ENCODE peak calls at places on chromosomes 4 and X, in six cellular contexts. L is CD8-positive, alpha-beta memory T cell; K is caudate nucleus; F is stimulated activated CD8-positive, alpha-beta memory T cell treated with anti-CD3 and anti-CD28 coated beads, Interleukin-7, amount 100 ng/mL, for 24 hours; O is HFFc6; W is iPS-NIHi11. Z is an unnamed sample.
A peak's percentile ranks its signal among the peaks of the same experiment; 100 is the strongest.

GRCh38 chr4:2393353-2394270 is 24.8 kb downstream of the ZFYVE28 start:
- DNase-seq in K (no peak), F (no peak), O (no peak), L (no peak), W (peak; percentile 83), Z (no peak)

GRCh38 chr4:144699565-144699964 is 53.6 kb downstream of the HHIP start:
- DNase-seq in O (peak; percentile 5), L (no peak), W (no peak), K (no peak), F (no peak), Z (no peak)

GRCh38 chr4:2068198-2068470 is 9.0 kb downstream of the NAT8L start:
- DNase-seq in L (no peak), F (no peak), K (no peak), O (no peak), W (no peak), Z (no peak)

GRCh38 chrX:23819385-23820234 is 36.6 kb downstream of the SAT1 start:
- DNase-seq in W (no peak), O (no peak), F (no peak), K (no peak), L (no peak), Z (no peak)

GRCh38 chrX:101658661-101659477 is 781 bp downstream of the ARMCX2 start:
- DNase-seq in W (peak; percentile 85), O (no peak), K (peak; percentile 27), L (peak; percentile 42), F (peak; percentile 15), Z (no peak)

GRCh38 chr4:145566086-145566708 is 53.0 kb upstream of the MMAA start:
- DNase-seq in F (no peak), K (no peak), O (no peak), W (no peak), L (no peak), Z (no peak)

GRCh38 chr4:2338754-2339457 is 77.0 kb upstream of the MXD4 start:
- DNase-seq in L (no peak), K (no peak), F (no peak), O (no peak), W (no peak), Z (no peak)

GRCh38 chr4:182510836-182511235 is 267.6 kb downstream of the TENM3 start:
- DNase-seq in L (no peak), O (no peak), W (no peak), K (no peak), F (no peak), Z (no peak)

GRCh38 chr4:6338175-6338950 is 68.7 kb downstream of the WFS1 start:
- DNase-seq in L (no peak), O (no peak), F (no peak), K (no peak), W (no peak), Z (no peak)

GRCh38 chrX:95290455-95290854 is 1394.2 kb upstream of the DIAPH2 start:
- DNase-seq in L (no peak), K (no peak), F (no peak), O (no peak), W (peak; percentile 1), Z (peak; percentile 0)

GRCh38 chr4:83561381-83561780 is 25.5 kb downstream of the GPAT3 start:
- DNase-seq in F (no peak), O (peak; percentile 30), W (no peak), K (no peak), L (no peak), Z (no peak)

GRCh38 chr4:24770111-24770584 is 25.2 kb upstream of the SOD3 start:
- DNase-seq in W (no peak), L (no peak), K (no peak), O (peak; percentile 64), F (no peak), Z (no peak)

GRCh38 chrX:53340852-53341645 is 59.7 kb upstream of the IQSEC2 start:
- DNase-seq in O (no peak), W (no peak), L (no peak), K (no peak), F (no peak), Z (no peak)

GRCh38 chr4:140100771-140101170 is 53.2 kb downstream of the MAML3 start:
- DNase-seq in W (no peak), F (no peak), K (no peak), O (no peak), L (no peak), Z (no peak)

GRCh38 chr4:148116264-148116663 is 325.9 kb downstream of the NR3C2 start:
- DNase-seq in L (no peak), W (no peak), F (no peak), K (no peak), O (peak; percentile 23), Z (no peak)

GRCh38 chr4:4866833-4867744 is 7.6 kb downstream of the MSX1 start:
- DNase-seq in O (no peak), L (no peak), W (peak; percentile 79), F (no peak), K (no peak), Z (no peak)

GRCh38 chr4:71184195-71184781 is 154.5 kb upstream of the SLC4A4 start:
- DNase-seq in K (no peak), O (peak; percentile 42), W (peak; percentile 76), L (peak; percentile 15), F (no peak), Z (no peak)

GRCh38 chr4:88017516-88018302 is 10.3 kb downstream of the PKD2 start:
- DNase-seq in F (no peak), L (no peak), O (peak; percentile 96), W (no peak), K (no peak), Z (no peak)

GRCh38 chrX:100447563-100448397 is 37.7 kb upstream of the PCDH19 start:
- DNase-seq in O (peak; percentile 8), F (no peak), W (peak; percentile 72), L (no peak), K (peak; percentile 0), Z (peak; percentile 63)

GRCh38 chr4:185709802-185710486 is 102.0 kb downstream of the SORBS2 start:
- DNase-seq in L (no peak), W (no peak), F (no peak), K (no peak), O (peak; percentile 39), Z (no peak)

GRCh38 chr4:125837493-125838238 is 522.9 kb downstream of the FAT4 start:
- DNase-seq in K (no peak), O (no peak), W (no peak), L (no peak), F (no peak), Z (no peak)

GRCh38 chr4:8181119-8181518 is 18.0 kb upstream of the SH3TC1 start:
- DNase-seq in O (no peak), F (no peak), L (no peak), K (no peak), W (no peak), Z (no peak)

GRCh38 chr4:1746919-1747602 is 25.7 kb downstream of the TACC3 start:
- DNase-seq in W (no peak), F (no peak), L (no peak), O (no peak), K (no peak), Z (no peak)

GRCh38 chr4:125382995-125383394 is 68.2 kb downstream of the FAT4 start:
- DNase-seq in W (no peak), O (no peak), L (no peak), K (no peak), F (no peak), Z (no peak)

GRCh38 chrX:15854080-15854655 is 445 bp downstream of the AP1S2 start:
- DNase-seq in F (peak; percentile 3), W (peak; percentile 38), L (peak; percentile 25), O (peak; percentile 1), K (peak; percentile 35), Z (no peak)

GRCh38 chrX:118872102-118872566 is 48.5 kb downstream of the ZCCHC12 start:
- DNase-seq in K (no peak), F (no peak), L (no peak), O (peak; percentile 1), W (no peak), Z (no peak)

GRCh38 chr4:39353478-39354177 is 12.5 kb downstream of the RFC1 start:
- DNase-seq in K (no peak), O (peak; percentile 23), F (no peak), W (no peak), L (no peak), Z (no peak)

GRCh38 chr4:152357206-152357605 is 178.7 kb downstream of the FBXW7 start:
- DNase-seq in O (peak; percentile 28), F (no peak), K (no peak), L (no peak), W (no peak), Z (no peak)

GRCh38 chrX:13411496-13412207 is 91.8 kb upstream of the ATXN3L start:
- DNase-seq in K (no peak), W (no peak), F (no peak), O (no peak), L (no peak), Z (no peak)

GRCh38 chrX:37767438-37767837 is 12.4 kb upstream of the CYBB start:
- DNase-seq in F (no peak), L (no peak), K (no peak), W (no peak), O (no peak), Z (no peak)

GRCh38 chr4:110618091-110619000 is 4.5 kb downstream of the PITX2 start:
- DNase-seq in L (no peak), O (no peak), K (no peak), W (no peak), F (no peak), Z (peak; percentile 74)

GRCh38 chrX:41677661-41678060 is 11.1 kb upstream of the GPR34 start:
- DNase-seq in F (no peak), K (no peak), O (no peak), L (no peak), W (no peak), Z (no peak)

GRCh38 chr4:46124773-46125172 is 919 bp upstream of the GABRG1 start:
- DNase-seq in L (no peak), W (peak; percentile 43), F (no peak), K (peak; percentile 1), O (no peak), Z (peak; percentile 61)

GRCh38 chr4:181525641-181526040 is 717.6 kb upstream of the TENM3 start:
- DNase-seq in L (no peak), W (no peak), K (no peak), F (no peak), O (no peak), Z (no peak)

GRCh38 chrX:22135994-22136684 is 104.0 kb downstream of the PHEX start:
- DNase-seq in K (no peak), L (no peak), O (peak; percentile 39), W (peak; percentile 21), F (no peak), Z (no peak)

GRCh38 chr4:53314257-53314656 is 51.6 kb downstream of the SCFD2 start:
- DNase-seq in K (no peak), O (no peak), L (no peak), W (no peak), F (no peak), Z (no peak)

GRCh38 chrX:71143508-71143907 is 1.1 kb upstream of the NLGN3 start:
- DNase-seq in F (no peak), O (peak; percentile 7), W (no peak), K (no peak), L (no peak), Z (no peak)

Z was measured in H1.